ENCODE peak calls at places on chromosomes 7 and 10, in six cellular contexts. G, T, X, C, I and Z are unnamed samples.

GRCh38 chr10:1149793-1150637 is 93.8 kb downstream of the WDR37 start:
- DNase-seq in X (peak; percentile 71), I (no peak), C (no peak), G (no peak), T (peak; percentile 66), Z (no peak)

GRCh38 chr7:81094952-81095351 is 176.1 kb upstream of the SEMA3C start:
- DNase-seq in G (no peak), X (no peak), T (no peak), I (no peak), C (no peak), Z (no peak)

GRCh38 chr10:100544950-100545349 is 9.2 kb downstream of the HIF1AN start:
- DNase-seq in I (no peak), T (no peak), G (no peak), X (no peak), C (no peak), Z (no peak)

GRCh38 chr7:16594061-16594460 is 51.5 kb downstream of the ANKMY2 start:
- DNase-seq in I (no peak), G (no peak), X (no peak), C (no peak), T (no peak), Z (no peak)

GRCh38 chr10:35135861-35136260 is 9.2 kb downstream of the CREM start:
- DNase-seq in G (no peak), I (no peak), X (no peak), C (no peak), T (no peak), Z (no peak)

GRCh38 chr7:98372993-98373392 is 27.9 kb downstream of the BAIAP2L1 start:
- DNase-seq in X (no peak), I (no peak), G (no peak), T (no peak), C (no peak), Z (no peak)

GRCh38 chr10:109203616-109204375 is 719.5 kb downstream of the XPNPEP1 start:
- DNase-seq in T (no peak), I (no peak), C (no peak), X (no peak), G (no peak), Z (no peak)

GRCh38 chr7:76357379-76358052 is 1.3 kb downstream of the YWHAG start:
- DNase-seq in X (no peak), T (no peak), I (no peak), G (no peak), C (no peak), Z (no peak)

GRCh38 chr7:26691886-26692285 is 172.5 kb downstream of the SKAP2 start:
- DNase-seq in X (no peak), C (no peak), G (no peak), T (no peak), I (no peak), Z (no peak)

GRCh38 chr7:134419875-134420274 is 39.0 kb downstream of the AKR1B1 start:
- DNase-seq in X (no peak), G (no peak), I (no peak), T (no peak), C (no peak), Z (no peak)

GRCh38 chr7:105691029-105691691 is 109.9 kb upstream of the EFCAB10 start:
- DNase-seq in T (no peak), X (no peak), G (no peak), C (no peak), I (peak; percentile 34), Z (no peak)

GRCh38 chr7:143013473-143013872 is 13.5 kb downstream of the OR9A2 start:
- DNase-seq in C (no peak), T (no peak), G (no peak), I (no peak), X (no peak), Z (no peak)

GRCh38 chr10:75335191-75335590 is 66.4 kb downstream of the ZNF503 start:
- DNase-seq in I (no peak), G (no peak), X (no peak), T (no peak), C (no peak), Z (no peak)

GRCh38 chr7:98810166-98810802 is 59.5 kb downstream of the TMEM130 start:
- DNase-seq in I (no peak), C (no peak), X (no peak), T (no peak), G (no peak), Z (no peak)

GRCh38 chr10:78726171-78726570 is 342.6 kb upstream of the ZMIZ1 start:
- DNase-seq in X (no peak), T (no peak), G (no peak), I (no peak), C (no peak), Z (no peak)

GRCh38 chr10:123149568-123150228 is 1.8 kb downstream of the HMX2 start:
- DNase-seq in C (no peak), T (no peak), I (no peak), G (no peak), X (peak; percentile 68), Z (no peak)

GRCh38 chr7:129951076-129952011 is 1.4 kb downstream of the UBE2H start:
- DNase-seq in X (peak; percentile 46), C (peak; percentile 33), T (no peak), I (no peak), G (peak; percentile 45), Z (no peak)

GRCh38 chr7:133571066-133571465 is 318.2 kb downstream of the EXOC4 start:
- DNase-seq in C (no peak), I (no peak), X (no peak), T (no peak), G (no peak), Z (no peak)

GRCh38 chr10:76026931-76027330 is 595.5 kb downstream of the LRMDA start:
- DNase-seq in C (no peak), I (no peak), T (no peak), G (no peak), X (no peak), Z (no peak)

GRCh38 chr10:127976701-127977367 is 69.9 kb downstream of the PTPRE start:
- DNase-seq in I (no peak), C (no peak), X (no peak), G (no peak), T (no peak), Z (no peak)

GRCh38 chr7:128931965-128932861 is 5.5 kb upstream of the IRF5 start:
- DNase-seq in T (no peak), X (no peak), I (no peak), C (no peak), G (no peak), Z (no peak)

GRCh38 chr7:153891990-153892389 is 160.2 kb upstream of the DPP6 start:
- DNase-seq in G (no peak), C (no peak), X (no peak), I (no peak), T (no peak), Z (no peak)

GRCh38 chr10:5485290-5485689 is 14.1 kb downstream of the CALML5 start:
- DNase-seq in G (no peak), X (no peak), I (no peak), T (no peak), C (no peak), Z (no peak)

GRCh38 chr7:149074116-149074885 is 16.2 kb downstream of the ZNF786 start:
- DNase-seq in I (no peak), X (no peak), T (no peak), G (no peak), C (no peak), Z (no peak)

GRCh38 chr10:71772832-71773220 is 494 bp downstream of the VSIR start:
- DNase-seq in G (no peak), T (no peak), X (no peak), I (no peak), C (no peak), Z (no peak)

GRCh38 chr7:116614509-116615285 is 57.3 kb upstream of the MET start:
- DNase-seq in X (no peak), C (no peak), T (no peak), I (no peak), G (no peak), Z (no peak)

GRCh38 chr7:31017036-31017747 is 34.9 kb upstream of the ADCYAP1R1 start:
- DNase-seq in X (no peak), G (no peak), C (no peak), T (no peak), I (no peak), Z (no peak)
- H3K27ac ChIP-seq in X (no peak overlapping the region), G (no peak overlapping the region), C (no peak overlapping the region), T (no peak overlapping the region), I (no peak overlapping the region), Z (no peak overlapping the region)

GRCh38 chr7:127901895-127902703 is 129.1 kb downstream of the LRRC4 start:
- DNase-seq in G (no peak), X (no peak), T (no peak), I (no peak), C (no peak), Z (no peak)

GRCh38 chr7:127907110-127907509 is 124.1 kb downstream of the LRRC4 start:
- DNase-seq in G (no peak), T (no peak), I (no peak), X (no peak), C (no peak), Z (no peak)

GRCh38 chr7:127905491-127906330 is 125.5 kb downstream of the LRRC4 start:
- DNase-seq in C (no peak), X (no peak), I (no peak), G (no peak), T (no peak), Z (no peak)

GRCh38 chr7:127904706-127905056 is 126.6 kb downstream of the LRRC4 start:
- DNase-seq in T (no peak), C (no peak), I (no peak), X (no peak), G (no peak), Z (no peak)

GRCh38 chr7:127903913-127904705 is 127.1 kb downstream of the LRRC4 start:
- DNase-seq in G (no peak), C (no peak), X (no peak), I (no peak), T (no peak), Z (no peak)
- H3K27ac ChIP-seq in G (no peak overlapping the region), C (no peak overlapping the region), X (no peak overlapping the region), I (no peak overlapping the region), T (no peak overlapping the region), Z (no peak overlapping the region)

GRCh38 chr10:95431900-95432342 is 129.2 kb downstream of the SORBS1 start:
- DNase-seq in I (no peak), T (peak; percentile 63), G (no peak), C (no peak), X (peak; percentile 11), Z (no peak)
- H3K27ac ChIP-seq in I (no peak overlapping the region), T (peak overlapping the region; percentile 86), G (no peak overlapping the region), C (no peak overlapping the region), X (no peak overlapping the region), Z (no peak overlapping the region)

GRCh38 chr7:92955081-92955480 is 118.7 kb upstream of the CDK6 start:
- DNase-seq in I (no peak), C (no peak), X (no peak), T (no peak), G (no peak), Z (no peak)

GRCh38 chr7:92961966-92962365 is 125.6 kb upstream of the CDK6 start:
- DNase-seq in C (no peak), I (no peak), T (no peak), X (no peak), G (no peak), Z (no peak)

GRCh38 chr7:92953657-92954056 is 117.3 kb upstream of the CDK6 start:
- DNase-seq in I (no peak), G (no peak), T (no peak), C (no peak), X (no peak), Z (no peak)

DNA sequence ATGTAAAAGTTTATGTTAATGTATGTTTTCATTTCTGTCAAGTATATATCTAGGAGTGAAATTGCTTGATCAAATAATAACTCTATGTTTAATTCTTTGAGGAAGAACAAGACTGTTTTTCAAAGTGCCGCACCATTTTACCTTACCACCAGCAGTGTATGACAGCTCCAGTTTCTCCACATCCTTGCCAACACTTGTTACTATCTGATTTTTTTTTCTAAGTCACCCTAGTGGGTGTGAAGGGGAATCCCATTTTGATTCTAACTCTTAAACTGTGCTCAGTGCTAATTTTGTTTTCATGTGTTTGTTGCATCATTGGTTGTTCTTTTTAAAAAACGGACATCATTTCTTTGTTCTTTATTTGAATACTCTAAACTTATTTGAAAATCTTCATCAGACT is 120.2 kb upstream of the CDK6 start:
- DNase-seq in T (no peak), X (no peak), C (no peak), G (no peak), I (no peak), Z (no peak)
- H3K27ac ChIP-seq in T (no peak overlapping the region), X (no peak overlapping the region), C (no peak overlapping the region), G (no peak overlapping the region), I (no peak overlapping the region), Z (no peak overlapping the region)